ENCODE peak calls at places on chromosomes 6 and 20, in nine cellular contexts. One of them, this sample, is unnamed.

GRCh38 chr6:70575899-70576298 is 9.2 kb downstream of the SDHAF4 start:
- DNase-seq in GM13977: no peak
- DNase-seq in Peyer's patch: no peak
- DNase-seq in RWPE1: no peak
- DNase-seq in AG08396: no peak
- DNase-seq in stimulated activated CD8-positive, alpha-beta memory T cell treated with anti-CD3 and anti-CD28 coated beads, Interleukin-15, amount 100 ng/mL, for 1 hour: no peak
- DNase-seq in hypothalamus: no peak
- DNase-seq in NT2/D1: no peak
- DNase-seq in GM03348: no peak
- DNase-seq in this sample: no peak

GRCh38 chr20:54340667-54341081 is 132.8 kb downstream of the PFDN4 start:
- DNase-seq in GM13977: no peak
- DNase-seq in Peyer's patch: no peak
- DNase-seq in RWPE1: peak
- DNase-seq in AG08396: peak
- DNase-seq in stimulated activated CD8-positive, alpha-beta memory T cell treated with anti-CD3 and anti-CD28 coated beads, Interleukin-15, amount 100 ng/mL, for 1 hour: no peak
- DNase-seq in hypothalamus: no peak
- DNase-seq in NT2/D1: no peak
- DNase-seq in GM03348: peak
- DNase-seq in this sample: no peak

GRCh38 chr6:139533573-139534471 is 159.4 kb upstream of the CITED2 start:
- DNase-seq in GM13977: no peak
- DNase-seq in Peyer's patch: no peak
- DNase-seq in RWPE1: no peak
- DNase-seq in AG08396: peak
- DNase-seq in stimulated activated CD8-positive, alpha-beta memory T cell treated with anti-CD3 and anti-CD28 coated beads, Interleukin-15, amount 100 ng/mL, for 1 hour: no peak
- DNase-seq in hypothalamus: no peak
- DNase-seq in NT2/D1: no peak
- DNase-seq in GM03348: peak
- DNase-seq in this sample: no peak

GRCh38 chr6:72140795-72141194 is 254.4 kb downstream of the RIMS1 start:
- DNase-seq in GM13977: no peak
- DNase-seq in Peyer's patch: no peak
- DNase-seq in RWPE1: peak
- DNase-seq in AG08396: no peak
- DNase-seq in stimulated activated CD8-positive, alpha-beta memory T cell treated with anti-CD3 and anti-CD28 coated beads, Interleukin-15, amount 100 ng/mL, for 1 hour: no peak
- DNase-seq in hypothalamus: no peak
- DNase-seq in NT2/D1: no peak
- DNase-seq in GM03348: peak
- DNase-seq in this sample: no peak

GRCh38 chr6:63790334-63790733 is 154.7 kb downstream of the PHF3 start:
- DNase-seq in GM13977: no peak
- DNase-seq in Peyer's patch: no peak
- DNase-seq in RWPE1: no peak
- DNase-seq in AG08396: no peak
- DNase-seq in stimulated activated CD8-positive, alpha-beta memory T cell treated with anti-CD3 and anti-CD28 coated beads, Interleukin-15, amount 100 ng/mL, for 1 hour: no peak
- DNase-seq in hypothalamus: no peak
- DNase-seq in NT2/D1: no peak
- DNase-seq in GM03348: no peak
- DNase-seq in this sample: no peak

GRCh38 chr20:62159835-62160234 is 16.3 kb downstream of the SS18L1 start:
- DNase-seq in GM13977: peak
- DNase-seq in Peyer's patch: no peak
- DNase-seq in RWPE1: peak
- DNase-seq in AG08396: peak
- DNase-seq in stimulated activated CD8-positive, alpha-beta memory T cell treated with anti-CD3 and anti-CD28 coated beads, Interleukin-15, amount 100 ng/mL, for 1 hour: no peak
- DNase-seq in hypothalamus: no peak
- DNase-seq in NT2/D1: no peak
- DNase-seq in GM03348: no peak
- DNase-seq in this sample: no peak

GRCh38 chr6:56757585-56757984 is 114.9 kb upstream of the DST start:
- DNase-seq in GM13977: no peak
- DNase-seq in Peyer's patch: no peak
- DNase-seq in RWPE1: no peak
- DNase-seq in AG08396: no peak
- DNase-seq in stimulated activated CD8-positive, alpha-beta memory T cell treated with anti-CD3 and anti-CD28 coated beads, Interleukin-15, amount 100 ng/mL, for 1 hour: no peak
- DNase-seq in hypothalamus: no peak
- DNase-seq in NT2/D1: no peak
- DNase-seq in GM03348: no peak
- DNase-seq in this sample: no peak

GRCh38 chr6:141677598-141678211 is 455.0 kb upstream of the GJE1 start:
- DNase-seq in GM13977: no peak
- DNase-seq in Peyer's patch: no peak
- DNase-seq in RWPE1: peak
- DNase-seq in AG08396: no peak
- DNase-seq in stimulated activated CD8-positive, alpha-beta memory T cell treated with anti-CD3 and anti-CD28 coated beads, Interleukin-15, amount 100 ng/mL, for 1 hour: no peak
- DNase-seq in hypothalamus: no peak
- DNase-seq in NT2/D1: peak
- DNase-seq in GM03348: peak
- DNase-seq in this sample: no peak

GRCh38 chr6:22079788-22080187 is 217.0 kb downstream of the PRL start:
- DNase-seq in GM13977: no peak
- DNase-seq in Peyer's patch: no peak
- DNase-seq in RWPE1: no peak
- DNase-seq in AG08396: peak
- DNase-seq in stimulated activated CD8-positive, alpha-beta memory T cell treated with anti-CD3 and anti-CD28 coated beads, Interleukin-15, amount 100 ng/mL, for 1 hour: no peak
- DNase-seq in hypothalamus: no peak
- DNase-seq in NT2/D1: no peak
- DNase-seq in GM03348: no peak
- DNase-seq in this sample: no peak

GRCh38 chr20:33442136-33443005 is 1.2 kb downstream of the SNTA1 start:
- DNase-seq in GM13977: peak
- DNase-seq in Peyer's patch: no peak
- DNase-seq in RWPE1: no peak
- DNase-seq in AG08396: no peak
- DNase-seq in stimulated activated CD8-positive, alpha-beta memory T cell treated with anti-CD3 and anti-CD28 coated beads, Interleukin-15, amount 100 ng/mL, for 1 hour: no peak
- DNase-seq in hypothalamus: no peak
- DNase-seq in NT2/D1: no peak
- DNase-seq in GM03348: no peak
- DNase-seq in this sample: no peak

GRCh38 chr20:23265226-23265625 is 85.4 kb upstream of the NXT1 start:
- DNase-seq in GM13977: no peak
- DNase-seq in Peyer's patch: no peak
- DNase-seq in RWPE1: no peak
- DNase-seq in AG08396: no peak
- DNase-seq in stimulated activated CD8-positive, alpha-beta memory T cell treated with anti-CD3 and anti-CD28 coated beads, Interleukin-15, amount 100 ng/mL, for 1 hour: no peak
- DNase-seq in hypothalamus: no peak
- DNase-seq in NT2/D1: no peak
- DNase-seq in GM03348: no peak
- DNase-seq in this sample: no peak

GRCh38 chr6:116210750-116211425 is 43.0 kb downstream of the TSPYL4 start:
- DNase-seq in GM13977: no peak
- DNase-seq in Peyer's patch: no peak
- DNase-seq in RWPE1: peak
- DNase-seq in AG08396: peak
- DNase-seq in stimulated activated CD8-positive, alpha-beta memory T cell treated with anti-CD3 and anti-CD28 coated beads, Interleukin-15, amount 100 ng/mL, for 1 hour: no peak
- DNase-seq in hypothalamus: no peak
- DNase-seq in NT2/D1: no peak
- DNase-seq in GM03348: peak
- DNase-seq in this sample: no peak

GRCh38 chr6:168737481-168737880 is 296.5 kb downstream of the SMOC2 start:
- DNase-seq in GM13977: no peak
- DNase-seq in Peyer's patch: no peak
- DNase-seq in RWPE1: peak
- DNase-seq in AG08396: no peak
- DNase-seq in stimulated activated CD8-positive, alpha-beta memory T cell treated with anti-CD3 and anti-CD28 coated beads, Interleukin-15, amount 100 ng/mL, for 1 hour: no peak
- DNase-seq in hypothalamus: no peak
- DNase-seq in NT2/D1: no peak
- DNase-seq in GM03348: no peak
- DNase-seq in this sample: no peak

GRCh38 chr6:1764584-1764983 is 154.9 kb downstream of the FOXC1 start:
- DNase-seq in GM13977: no peak
- DNase-seq in Peyer's patch: no peak
- DNase-seq in RWPE1: no peak
- DNase-seq in AG08396: no peak
- DNase-seq in stimulated activated CD8-positive, alpha-beta memory T cell treated with anti-CD3 and anti-CD28 coated beads, Interleukin-15, amount 100 ng/mL, for 1 hour: no peak
- DNase-seq in hypothalamus: no peak
- DNase-seq in NT2/D1: no peak
- DNase-seq in GM03348: no peak
- DNase-seq in this sample: no peak

GRCh38 chr6:3940703-3941102 is 91.5 kb downstream of the FAM50B start:
- DNase-seq in GM13977: no peak
- DNase-seq in Peyer's patch: no peak
- DNase-seq in RWPE1: no peak
- DNase-seq in AG08396: no peak
- DNase-seq in stimulated activated CD8-positive, alpha-beta memory T cell treated with anti-CD3 and anti-CD28 coated beads, Interleukin-15, amount 100 ng/mL, for 1 hour: no peak
- DNase-seq in hypothalamus: peak
- DNase-seq in NT2/D1: no peak
- DNase-seq in GM03348: no peak
- DNase-seq in this sample: no peak

GRCh38 chr20:14992961-14993360 is 655.5 kb upstream of the FLRT3 start:
- DNase-seq in GM13977: no peak
- DNase-seq in Peyer's patch: no peak
- DNase-seq in RWPE1: no peak
- DNase-seq in AG08396: no peak
- DNase-seq in stimulated activated CD8-positive, alpha-beta memory T cell treated with anti-CD3 and anti-CD28 coated beads, Interleukin-15, amount 100 ng/mL, for 1 hour: no peak
- DNase-seq in hypothalamus: no peak
- DNase-seq in NT2/D1: no peak
- DNase-seq in GM03348: peak
- DNase-seq in this sample: no peak

GRCh38 chr6:106114492-106114891 is 28.4 kb downstream of the PRDM1 start:
- DNase-seq in GM13977: peak
- DNase-seq in Peyer's patch: peak
- DNase-seq in RWPE1: no peak
- DNase-seq in AG08396: no peak
- DNase-seq in stimulated activated CD8-positive, alpha-beta memory T cell treated with anti-CD3 and anti-CD28 coated beads, Interleukin-15, amount 100 ng/mL, for 1 hour: no peak
- DNase-seq in hypothalamus: no peak
- DNase-seq in NT2/D1: no peak
- DNase-seq in GM03348: no peak
- DNase-seq in this sample: no peak

GRCh38 chr20:53146201-53146891 is 174.2 kb downstream of the TSHZ2 start:
- DNase-seq in GM13977: no peak
- DNase-seq in Peyer's patch: no peak
- DNase-seq in RWPE1: no peak
- DNase-seq in AG08396: no peak
- DNase-seq in stimulated activated CD8-positive, alpha-beta memory T cell treated with anti-CD3 and anti-CD28 coated beads, Interleukin-15, amount 100 ng/mL, for 1 hour: no peak
- DNase-seq in hypothalamus: no peak
- DNase-seq in NT2/D1: no peak
- DNase-seq in GM03348: no peak
- DNase-seq in this sample: no peak

GRCh38 chr20:32437391-32438074 is 79.4 kb downstream of the ASXL1 start:
- DNase-seq in GM13977: no peak
- DNase-seq in Peyer's patch: peak
- DNase-seq in RWPE1: peak
- DNase-seq in AG08396: no peak
- DNase-seq in stimulated activated CD8-positive, alpha-beta memory T cell treated with anti-CD3 and anti-CD28 coated beads, Interleukin-15, amount 100 ng/mL, for 1 hour: no peak
- DNase-seq in hypothalamus: no peak
- DNase-seq in NT2/D1: no peak
- DNase-seq in GM03348: no peak
- DNase-seq in this sample: no peak

GRCh38 chr20:47464380-47465101 is 37.1 kb upstream of the NCOA3 start:
- DNase-seq in GM13977: no peak
- DNase-seq in Peyer's patch: no peak
- DNase-seq in RWPE1: peak
- DNase-seq in AG08396: peak
- DNase-seq in stimulated activated CD8-positive, alpha-beta memory T cell treated with anti-CD3 and anti-CD28 coated beads, Interleukin-15, amount 100 ng/mL, for 1 hour: no peak
- DNase-seq in hypothalamus: no peak
- DNase-seq in NT2/D1: no peak
- DNase-seq in GM03348: peak
- DNase-seq in this sample: no peak

GRCh38 chr20:38447931-38448675 is 13.0 kb upstream of the SNHG17 start:
- DNase-seq in GM13977: no peak
- DNase-seq in Peyer's patch: peak
- DNase-seq in RWPE1: no peak
- DNase-seq in AG08396: no peak
- DNase-seq in stimulated activated CD8-positive, alpha-beta memory T cell treated with anti-CD3 and anti-CD28 coated beads, Interleukin-15, amount 100 ng/mL, for 1 hour: no peak
- DNase-seq in hypothalamus: no peak
- DNase-seq in NT2/D1: no peak
- DNase-seq in GM03348: no peak
- DNase-seq in this sample: no peak

GRCh38 chr20:62117362-62117646 is 5.0 kb upstream of the LSM14B start:
- DNase-seq in GM13977: no peak
- DNase-seq in Peyer's patch: no peak
- DNase-seq in RWPE1: no peak
- DNase-seq in AG08396: no peak
- DNase-seq in stimulated activated CD8-positive, alpha-beta memory T cell treated with anti-CD3 and anti-CD28 coated beads, Interleukin-15, amount 100 ng/mL, for 1 hour: no peak
- DNase-seq in hypothalamus: no peak
- DNase-seq in NT2/D1: no peak
- DNase-seq in GM03348: no peak
- DNase-seq in this sample: no peak

GRCh38 chr20:56222945-56223344 is 25.6 kb upstream of the MC3R start:
- DNase-seq in GM13977: no peak
- DNase-seq in Peyer's patch: no peak
- DNase-seq in RWPE1: peak
- DNase-seq in AG08396: no peak
- DNase-seq in stimulated activated CD8-positive, alpha-beta memory T cell treated with anti-CD3 and anti-CD28 coated beads, Interleukin-15, amount 100 ng/mL, for 1 hour: no peak
- DNase-seq in hypothalamus: no peak
- DNase-seq in NT2/D1: no peak
- DNase-seq in GM03348: no peak
- DNase-seq in this sample: no peak

GRCh38 chr20:61519488-61519887 is 267.4 kb downstream of the CDH4 start:
- DNase-seq in GM13977: no peak
- DNase-seq in Peyer's patch: no peak
- DNase-seq in RWPE1: no peak
- DNase-seq in AG08396: no peak
- DNase-seq in stimulated activated CD8-positive, alpha-beta memory T cell treated with anti-CD3 and anti-CD28 coated beads, Interleukin-15, amount 100 ng/mL, for 1 hour: no peak
- DNase-seq in hypothalamus: no peak
- DNase-seq in NT2/D1: no peak
- DNase-seq in GM03348: no peak
- DNase-seq in this sample: no peak

GRCh38 chr6:30227763-30228487 is 14.7 kb upstream of the TRIM26 start:
- DNase-seq in GM13977: peak
- DNase-seq in Peyer's patch: no peak
- DNase-seq in RWPE1: no peak
- DNase-seq in AG08396: no peak
- DNase-seq in stimulated activated CD8-positive, alpha-beta memory T cell treated with anti-CD3 and anti-CD28 coated beads, Interleukin-15, amount 100 ng/mL, for 1 hour: no peak
- DNase-seq in hypothalamus: no peak
- DNase-seq in NT2/D1: no peak
- DNase-seq in GM03348: no peak
- DNase-seq in this sample: no peak

GRCh38 chr6:36284359-36284758 is 14.5 kb downstream of the PNPLA1 start:
- DNase-seq in GM13977: no peak
- DNase-seq in Peyer's patch: no peak
- DNase-seq in RWPE1: no peak
- DNase-seq in AG08396: no peak
- DNase-seq in stimulated activated CD8-positive, alpha-beta memory T cell treated with anti-CD3 and anti-CD28 coated beads, Interleukin-15, amount 100 ng/mL, for 1 hour: no peak
- DNase-seq in hypothalamus: no peak
- DNase-seq in NT2/D1: no peak
- DNase-seq in GM03348: no peak
- DNase-seq in this sample: no peak

GRCh38 chr20:62872863-62873261 is 11.2 kb upstream of the TCFL5 start:
- DNase-seq in GM13977: no peak
- DNase-seq in Peyer's patch: no peak
- DNase-seq in RWPE1: no peak
- DNase-seq in AG08396: no peak
- DNase-seq in stimulated activated CD8-positive, alpha-beta memory T cell treated with anti-CD3 and anti-CD28 coated beads, Interleukin-15, amount 100 ng/mL, for 1 hour: no peak
- DNase-seq in hypothalamus: no peak
- DNase-seq in NT2/D1: no peak
- DNase-seq in GM03348: no peak
- DNase-seq in this sample: no peak

GRCh38 chr6:170148709-170149470 is 142.0 kb downstream of the DLL1 start:
- DNase-seq in GM13977: no peak
- DNase-seq in Peyer's patch: no peak
- DNase-seq in RWPE1: no peak
- DNase-seq in AG08396: no peak
- DNase-seq in stimulated activated CD8-positive, alpha-beta memory T cell treated with anti-CD3 and anti-CD28 coated beads, Interleukin-15, amount 100 ng/mL, for 1 hour: no peak
- DNase-seq in hypothalamus: no peak
- DNase-seq in NT2/D1: no peak
- DNase-seq in GM03348: no peak
- DNase-seq in this sample: no peak

GRCh38 chr6:107740496-107741190 is 83.5 kb downstream of the SCML4 start:
- DNase-seq in GM13977: no peak
- DNase-seq in Peyer's patch: peak
- DNase-seq in RWPE1: no peak
- DNase-seq in AG08396: no peak
- DNase-seq in stimulated activated CD8-positive, alpha-beta memory T cell treated with anti-CD3 and anti-CD28 coated beads, Interleukin-15, amount 100 ng/mL, for 1 hour: no peak
- DNase-seq in hypothalamus: no peak
- DNase-seq in NT2/D1: no peak
- DNase-seq in GM03348: peak
- DNase-seq in this sample: no peak